ENCODE peak calls at places on chromosomes 13 and 19, in ten cellular contexts. M is body of pancreas, P is endodermal cell, V is AG04449, Q is cardiac fibroblast, K is AG10803, T is colonic mucosa, X is hepatocyte, B is fibroblast of the aortic adventitia, J is testis. R is an unnamed sample.

GRCh38 chr19:30565680-30566079 is 193.5 kb downstream of the ZNF536 start:
- DNase-seq in M (no peak), P (peak; percentile 36), V (no peak), Q (no peak), K (no peak), T (no peak), X (no peak), B (no peak), J (no peak), R (no peak)

GRCh38 chr13:48908381-48909087 is 67.2 kb upstream of the FNDC3A start:
- DNase-seq in M (no peak), P (no peak), V (no peak), Q (peak; percentile 58), K (peak; percentile 25), T (no peak), X (no peak), B (peak; percentile 76), J (no peak), R (peak; percentile 84)

GRCh38 chr13:33349996-33350826 is 64.7 kb upstream of the STARD13 start:
- DNase-seq in M (peak; percentile 77), P (peak; percentile 67), V (no peak), Q (peak; percentile 56), K (peak; percentile 21), T (peak; percentile 71), X (peak; percentile 44), B (peak; percentile 37), J (peak; percentile 55), R (peak; percentile 40)

GRCh38 chr13:102536695-102537485 is 59.9 kb upstream of the TPP2 start:
- DNase-seq in M (peak; percentile 5), P (no peak), V (no peak), Q (no peak), K (no peak), T (no peak), X (no peak), B (no peak), J (no peak), R (no peak)

GRCh38 chr13:21304256-21304655 is 127.8 kb downstream of the MRPL57 start:
- DNase-seq in M (no peak), P (no peak), V (no peak), Q (no peak), K (no peak), T (no peak), X (no peak), B (no peak), J (no peak), R (no peak)

GRCh38 chr19:34838753-34839431 is 65.9 kb upstream of the ZNF599 start:
- DNase-seq in M (peak; percentile 51), P (peak; percentile 92), V (no peak), Q (peak; percentile 17), K (peak; percentile 5), T (peak; percentile 45), X (peak; percentile 71), B (peak; percentile 1), J (peak; percentile 33), R (no peak)

GRCh38 chr19:32843716-32844245 is 25.8 kb downstream of the SLC7A9 start:
- DNase-seq in M (no peak), P (no peak), V (no peak), Q (no peak), K (no peak), T (no peak), X (no peak), B (no peak), J (no peak), R (no peak)

GRCh38 chr13:29849731-29850212 is 645 bp downstream of the UBL3 start:
- DNase-seq in M (peak; percentile 79), P (peak; percentile 75), V (no peak), Q (peak; percentile 53), K (peak; percentile 72), T (peak; percentile 63), X (peak; percentile 82), B (peak; percentile 55), J (peak; percentile 75), R (peak; percentile 73)

GRCh38 chr19:28694812-28695211 is 518.1 kb downstream of the UQCRFS1 start:
- DNase-seq in M (no peak), P (no peak), V (no peak), Q (no peak), K (no peak), T (no peak), X (no peak), B (no peak), J (no peak), R (no peak)

DNA sequence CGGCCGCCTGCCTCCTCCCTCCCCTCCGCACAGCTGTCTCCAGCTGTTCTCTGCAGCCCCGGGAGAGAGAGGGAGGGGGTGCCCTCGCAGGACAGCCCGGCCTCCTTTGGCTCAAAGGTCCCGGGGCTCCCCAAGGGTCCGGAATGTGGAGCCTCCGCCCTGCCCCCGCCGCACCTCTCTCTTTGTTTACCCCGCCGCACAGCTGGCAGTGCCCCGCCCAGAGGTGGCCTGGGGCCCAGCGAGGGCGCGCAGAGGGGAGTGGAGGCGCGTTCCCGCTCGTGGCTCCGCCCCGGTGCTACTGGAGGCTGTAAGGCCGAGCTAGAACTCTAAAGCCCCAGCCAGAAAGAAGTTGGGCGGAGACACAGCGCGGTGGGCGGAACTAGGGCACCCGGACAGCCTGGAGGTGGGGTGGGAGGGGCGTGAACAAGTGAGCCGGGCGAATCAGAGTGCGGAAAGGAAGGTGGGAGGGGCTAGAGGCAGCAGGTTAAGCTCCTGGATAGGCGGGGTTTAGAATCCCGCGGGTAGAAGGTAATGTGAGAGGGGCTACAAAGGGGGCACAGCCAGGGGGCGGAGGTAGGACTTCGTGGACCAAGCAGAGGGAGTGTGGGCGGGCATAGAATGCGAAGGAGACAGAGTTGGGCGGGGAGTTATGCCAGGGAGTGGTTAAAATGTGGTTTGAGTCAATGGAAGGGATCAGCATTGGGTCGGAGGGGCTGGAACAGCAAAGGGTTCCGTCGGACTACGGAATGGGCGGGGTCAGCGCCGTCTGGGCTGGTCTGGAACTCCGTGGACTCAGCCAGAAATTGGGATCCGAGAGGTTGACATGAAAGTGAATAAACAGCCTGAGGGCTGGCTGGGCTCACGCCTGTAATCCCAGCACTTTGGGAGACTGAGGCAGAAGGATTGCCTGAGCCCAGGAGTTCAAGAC is 2.8 kb downstream of the LTBP4 start:
- DNase-seq in M (peak; percentile 100), P (peak; percentile 100), V (no peak), Q (peak; percentile 98), K (peak; percentile 91), T (peak; percentile 100), X (peak; percentile 99), B (peak; percentile 96), J (peak; percentile 97), R (peak; percentile 92)
- H3K4me3 ChIP-seq in M (no peak overlapping the region), P (peak overlapping the region; percentile 72), V (peak overlapping the region; percentile 53), Q (peak overlapping the region; percentile 55), K (peak overlapping the region; percentile 58), T (peak overlapping the region; percentile 23), X (no peak overlapping the region), B (peak overlapping the region; percentile 61), J (peak overlapping the region; percentile 31), R (peak overlapping the region; percentile 49)

GRCh38 chr19:45404557-45405434 is at the start of gene PPP1R13L:
- DNase-seq in M (peak; percentile 96), P (peak; percentile 97), V (no peak), Q (peak; percentile 80), K (peak; percentile 82), T (peak; percentile 92), X (peak; percentile 91), B (peak; percentile 63), J (peak; percentile 80), R (peak; percentile 66)
- TF ChIP-seq CTCF in M (no peak), P (no peak), V (no peak), Q (no peak), K (no peak), T (no peak), X (no peak), B (no peak), J (no peak), R (no peak)

GRCh38 chr19:55266404-55266803 is 7.6 kb upstream of the PPP6R1 start:
- DNase-seq in M (no peak), P (no peak), V (no peak), Q (no peak), K (no peak), T (no peak), X (no peak), B (no peak), J (no peak), R (no peak)

GRCh38 chr19:55270172-55270942 is 9.6 kb downstream of the HSPBP1 start:
- DNase-seq in M (no peak), P (no peak), V (no peak), Q (no peak), K (no peak), T (no peak), X (no peak), B (no peak), J (no peak), R (no peak)

GRCh38 chr19:55266840-55267239 is 8.0 kb upstream of the PPP6R1 start:
- DNase-seq in M (no peak), P (no peak), V (no peak), Q (no peak), K (no peak), T (no peak), X (no peak), B (no peak), J (no peak), R (no peak)

GRCh38 chr19:55272142-55272541 is 7.8 kb downstream of the HSPBP1 start:
- DNase-seq in M (no peak), P (no peak), V (no peak), Q (no peak), K (no peak), T (no peak), X (no peak), B (no peak), J (no peak), R (no peak)

DNA sequence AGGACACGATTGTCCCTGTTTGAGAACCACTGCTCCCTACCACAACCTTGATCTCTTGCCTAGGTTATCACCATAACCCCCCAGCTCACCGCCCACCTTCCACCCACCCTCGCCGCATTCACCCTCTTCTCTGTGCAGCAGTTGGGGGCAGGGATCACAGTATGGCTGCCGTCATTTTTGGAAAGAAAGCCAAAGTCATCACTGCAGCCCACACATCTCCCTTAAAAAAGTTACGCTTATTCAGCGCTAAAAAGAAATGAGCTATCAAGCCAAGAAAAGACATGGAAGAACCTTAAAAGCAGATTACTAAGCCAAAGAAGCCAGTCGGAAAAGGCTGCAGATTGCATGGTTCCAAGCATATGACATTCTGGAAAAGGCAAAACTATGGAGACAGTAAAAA is 10.5 kb upstream of the PPP6R1 start:
- DNase-seq in M (no peak), P (no peak), V (no peak), Q (no peak), K (no peak), T (no peak), X (no peak), B (no peak), J (no peak), R (no peak)
- H3K4me3 ChIP-seq in M (no peak overlapping the region), P (no peak overlapping the region), V (no peak overlapping the region), Q (no peak overlapping the region), K (no peak overlapping the region), T (no peak overlapping the region), X (no peak overlapping the region), B (no peak overlapping the region), J (no peak overlapping the region), R (no peak overlapping the region)

GRCh38 chr13:64158910-64159309 is 2743.3 kb upstream of the PCDH20 start:
- DNase-seq in M (no peak), P (no peak), V (no peak), Q (peak; percentile 60), K (peak; percentile 67), T (no peak), X (no peak), B (peak; percentile 85), J (no peak), R (peak; percentile 34)

DNA sequence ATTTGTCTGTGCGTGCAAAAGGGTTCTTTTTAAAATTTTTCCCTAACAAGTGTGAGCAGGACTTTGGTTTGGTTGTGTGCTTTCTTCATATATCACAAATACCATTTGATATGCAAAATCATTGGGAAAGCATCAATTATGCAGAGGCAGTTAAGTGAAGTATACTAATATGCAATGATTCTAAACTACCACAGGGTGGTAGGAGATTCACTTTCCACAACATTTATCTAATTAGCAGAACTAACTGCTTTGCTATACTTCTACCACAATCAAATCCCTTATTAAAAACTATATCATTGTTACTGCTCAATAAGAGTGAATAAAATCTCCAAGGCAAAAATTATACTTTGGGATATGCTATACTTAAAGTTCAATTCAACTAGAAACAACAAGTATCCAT is 2738.9 kb upstream of the PCDH20 start:
- DNase-seq in M (no peak), P (no peak), V (no peak), Q (peak; percentile 55), K (peak; percentile 28), T (no peak), X (no peak), B (peak; percentile 71), J (no peak), R (peak; percentile 17)
- TF ChIP-seq CTCF in M (no peak), P (peak; percentile 67), V (peak; percentile 22), Q (peak; percentile 37), K (peak; percentile 48), T (no peak), X (peak; percentile 45), B (peak; percentile 44), J (no peak), R (peak; percentile 13)